ENCODE peak calls at places on chromosomes 7 and 10, in four cellular contexts. T is GM23338; K is activated CD4-positive, alpha-beta T cell treated with anti-CD3 and anti-CD28 coated beads, Interleukin-2, amount 50 U/mL, for 48 hours; Z is AG04450. B is an unnamed sample.

GRCh38 chr10:1631282-1631681 is 106.0 kb downstream of the ADARB2 start:
- DNase-seq in K (no peak), Z (no peak), T (no peak), B (no peak)

GRCh38 chr7:2717293-2717904 is 29.4 kb downstream of the AMZ1 start:
- DNase-seq in T (no peak), Z (no peak), K (no peak), B (no peak)

GRCh38 chr10:8485032-8485431 is 430.5 kb downstream of the GATA3 start:
- DNase-seq in Z (no peak), T (no peak), K (no peak), B (no peak)

GRCh38 chr10:3906511-3907111 is 121.6 kb upstream of the KLF6 start:
- DNase-seq in T (peak), K (no peak), Z (peak), B (peak)

GRCh38 chr10:21625623-21626229 is 91.7 kb downstream of the MLLT10 start:
- DNase-seq in K (no peak), T (no peak), Z (no peak), B (no peak)

GRCh38 chr7:156104501-156105336 is 292.5 kb upstream of the SHH start:
- DNase-seq in T (no peak), K (no peak), Z (no peak), B (no peak)

GRCh38 chr10:34171957-34172527 is 643.1 kb downstream of the PARD3 start:
- DNase-seq in Z (peak), T (no peak), K (no peak), B (no peak)

GRCh38 chr10:54909165-54909564 is 108.1 kb upstream of the PCDH15 start:
- DNase-seq in T (no peak), K (no peak), Z (no peak), B (no peak)

GRCh38 chr10:33070101-33070500 is 112.1 kb upstream of the ITGB1 start:
- DNase-seq in K (no peak), T (no peak), Z (no peak), B (no peak)

GRCh38 chr7:10022957-10023356 is 950.7 kb upstream of the PHF14 start:
- DNase-seq in Z (no peak), T (peak), K (no peak), B (no peak)

GRCh38 chr10:4023997-4024396 is 239.0 kb upstream of the KLF6 start:
- DNase-seq in Z (no peak), T (no peak), K (no peak), B (no peak)

GRCh38 chr7:64883113-64883905 is 19.8 kb upstream of the ZNF273 start:
- DNase-seq in K (no peak), T (peak), Z (no peak), B (no peak)

GRCh38 chr10:1577371-1577770 is 160.0 kb downstream of the ADARB2 start:
- DNase-seq in Z (no peak), K (no peak), T (no peak), B (no peak)

GRCh38 chr7:129401228-129401967 is 32.8 kb upstream of the STRIP2 start:
- DNase-seq in T (no peak), K (no peak), Z (no peak), B (no peak)

GRCh38 chr7:2471022-2471329 is 5.2 kb downstream of the GRIFIN start:
- DNase-seq in T (no peak), K (no peak), Z (no peak), B (no peak)

GRCh38 chr10:115093286-115093775 is at the start of gene ATRNL1:
- DNase-seq in K (peak), Z (no peak), T (peak), B (peak)

GRCh38 chr7:74230446-74231231 is 20.8 kb downstream of the LAT2 start:
- DNase-seq in T (no peak), Z (no peak), K (no peak), B (no peak)